ENCODE peak calls at places on chromosomes 13 and 19, in seven cellular contexts. F is IMR-90, D is A549, Z is GM12878, G is HepG2, X is K562, W is H1. E is an unnamed sample.

GRCh38 chr13:112877976-112878955 is 90.7 kb upstream of the MCF2L start:
- DNase-seq in F (no peak), D (no peak), Z (no peak), G (no peak), X (no peak), W (no peak), E (no peak)

GRCh38 chr13:105914637-105915036 is 620.8 kb downstream of the EFNB2 start:
- DNase-seq in F (peak; percentile 95), D (no peak), Z (no peak), G (no peak), X (no peak), W (no peak), E (no peak)

GRCh38 chr19:42344336-42344893 is 19.0 kb downstream of the MEGF8 start:
- DNase-seq in F (no peak), D (no peak), Z (no peak), G (no peak), X (no peak), W (no peak), E (no peak)

GRCh38 chr13:74929436-74929835 is 552.5 kb downstream of the TBC1D4 start:
- DNase-seq in F (no peak), D (no peak), Z (no peak), G (no peak), X (no peak), W (no peak), E (no peak)

GRCh38 chr19:48455171-48455907 is at the start of gene KCNJ14:
- DNase-seq in F (no peak), D (no peak), Z (no peak), G (no peak), X (peak; percentile 33), W (no peak), E (no peak)

GRCh38 chr13:30713133-30713532 is 22.2 kb upstream of the ALOX5AP start:
- DNase-seq in F (no peak), D (peak; percentile 20), Z (no peak), G (no peak), X (peak; percentile 6), W (no peak), E (no peak)

GRCh38 chr19:55907746-55908145 is 24.4 kb downstream of the NLRP13 start:
- DNase-seq in F (no peak), D (no peak), Z (no peak), G (no peak), X (no peak), W (no peak), E (no peak)

GRCh38 chr13:111973186-111974064 is 93.5 kb upstream of the SOX1 start:
- DNase-seq in F (no peak), D (no peak), Z (no peak), G (no peak), X (no peak), W (no peak), E (no peak)

GRCh38 chr19:368624-369020 is 24.0 kb upstream of the MIER2 start:
- DNase-seq in F (no peak), D (no peak), Z (no peak), G (no peak), X (no peak), W (no peak), E (no peak)

GRCh38 chr13:29954082-29955043 is 103.9 kb upstream of the UBL3 start:
- DNase-seq in F (no peak), D (no peak), Z (no peak), G (no peak), X (no peak), W (no peak), E (no peak)

GRCh38 chr19:43719918-43720317 is 4.0 kb downstream of the IRGC start:
- DNase-seq in F (no peak), D (no peak), Z (no peak), G (no peak), X (no peak), W (no peak), E (no peak)

GRCh38 chr19:355134-355533 is 10.5 kb upstream of the MIER2 start:
- DNase-seq in F (no peak), D (no peak), Z (no peak), G (no peak), X (no peak), W (no peak), E (no peak)

GRCh38 chr19:1690570-1691307 is 38.3 kb upstream of the TCF3 start:
- DNase-seq in F (no peak), D (no peak), Z (no peak), G (no peak), X (peak; percentile 91), W (peak; percentile 38), E (peak; percentile 90)

GRCh38 chr13:53151692-53152421 is 123.2 kb downstream of the OLFM4 start:
- DNase-seq in F (peak; percentile 34), D (peak; percentile 27), Z (peak; percentile 32), G (peak; percentile 43), X (peak; percentile 54), W (peak; percentile 27), E (peak; percentile 54)

GRCh38 chr13:99722419-99722818 is 221.1 kb downstream of the TM9SF2 start:
- DNase-seq in F (no peak), D (no peak), Z (no peak), G (no peak), X (no peak), W (no peak), E (no peak)

GRCh38 chr13:51068501-51068900 is 42.6 kb downstream of the C13orf42 start:
- DNase-seq in F (no peak), D (no peak), Z (no peak), G (no peak), X (no peak), W (no peak), E (no peak)

GRCh38 chr19:8367327-8368001 is 3.5 kb downstream of the ANGPTL4 start:
- DNase-seq in F (peak; percentile 98), D (peak; percentile 79), Z (no peak), G (no peak), X (peak; percentile 57), W (peak; percentile 43), E (peak; percentile 95)

GRCh38 chr19:47794526-47794925 is 9.8 kb downstream of the TPRX1 start:
- DNase-seq in F (no peak), D (peak; percentile 35), Z (no peak), G (no peak), X (peak; percentile 30), W (no peak), E (no peak)

GRCh38 chr19:13537454-13537853 is 31.2 kb upstream of the CACNA1A start:
- DNase-seq in F (no peak), D (no peak), Z (no peak), G (no peak), X (peak; percentile 82), W (no peak), E (no peak)

GRCh38 chr19:13544423-13544822 is 38.1 kb upstream of the CACNA1A start:
- DNase-seq in F (no peak), D (no peak), Z (no peak), G (no peak), X (no peak), W (no peak), E (no peak)

GRCh38 chr19:13541554-13541953 is 35.3 kb upstream of the CACNA1A start:
- DNase-seq in F (no peak), D (no peak), Z (no peak), G (no peak), X (no peak), W (no peak), E (no peak)

GRCh38 chr19:13538854-13539253 is 32.6 kb upstream of the CACNA1A start:
- DNase-seq in F (no peak), D (no peak), Z (no peak), G (no peak), X (peak; percentile 4), W (no peak), E (no peak)

DNA sequence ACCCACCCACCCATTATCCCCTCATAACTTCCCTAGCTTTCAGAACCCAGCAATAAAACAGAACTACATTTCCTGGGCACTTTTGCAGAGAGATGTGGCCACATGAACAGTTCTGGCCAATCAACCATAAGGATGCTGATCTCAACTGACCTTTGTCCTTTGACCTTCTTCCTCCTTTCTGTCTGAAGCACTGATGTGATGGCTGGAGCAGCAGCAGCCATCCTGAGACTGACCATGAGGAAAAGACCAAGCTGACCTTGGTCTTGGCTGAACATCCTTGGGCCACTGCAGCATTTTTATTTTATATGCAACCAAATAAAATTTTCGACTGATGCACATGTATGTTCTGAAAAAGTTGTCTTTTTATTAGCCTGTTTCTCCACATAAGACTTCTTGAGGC is 33.1 kb upstream of the CACNA1A start:
- DNase-seq in F (no peak), D (no peak), Z (no peak), G (no peak), X (no peak), W (no peak), E (no peak)
- TF ChIP-seq RFX5 in F (no peak), D (no peak), Z (no peak), G (no peak), X (no peak), W (no peak), E (no peak)

GRCh38 chr19:3225677-3226093 is 1.2 kb downstream of the CELF5 start:
- DNase-seq in F (no peak), D (no peak), Z (no peak), G (no peak), X (no peak), W (no peak), E (peak; percentile 56)
- TF ChIP-seq RFX5 in F (no peak), D (no peak), Z (no peak), G (no peak), X (no peak), W (no peak), E (no peak)

DNA sequence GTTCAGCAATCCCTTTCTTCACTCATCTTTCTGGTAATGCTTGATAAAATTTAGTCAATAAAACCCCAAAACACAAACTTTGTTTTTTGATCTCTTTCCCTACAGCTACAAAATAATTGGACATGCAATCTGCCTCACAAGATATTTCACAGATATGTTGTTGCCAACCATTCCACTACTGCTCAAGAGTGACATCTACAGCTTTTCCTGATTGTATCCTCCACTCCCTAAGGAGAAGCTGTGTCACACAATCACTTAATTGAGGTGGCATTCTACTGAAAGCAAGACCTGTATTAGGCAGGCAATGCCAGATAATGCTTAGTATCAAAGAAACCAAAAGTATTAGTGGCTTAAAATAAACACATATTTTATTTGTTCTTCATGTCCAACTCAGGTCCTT is 1646.2 kb upstream of the SPRY2 start:
- DNase-seq in F (no peak), D (no peak), Z (no peak), G (peak; percentile 1), X (no peak), W (no peak), E (no peak)
- TF ChIP-seq RFX5 in F (no peak), D (no peak), Z (no peak), G (no peak), X (no peak), W (no peak), E (no peak)

DNA sequence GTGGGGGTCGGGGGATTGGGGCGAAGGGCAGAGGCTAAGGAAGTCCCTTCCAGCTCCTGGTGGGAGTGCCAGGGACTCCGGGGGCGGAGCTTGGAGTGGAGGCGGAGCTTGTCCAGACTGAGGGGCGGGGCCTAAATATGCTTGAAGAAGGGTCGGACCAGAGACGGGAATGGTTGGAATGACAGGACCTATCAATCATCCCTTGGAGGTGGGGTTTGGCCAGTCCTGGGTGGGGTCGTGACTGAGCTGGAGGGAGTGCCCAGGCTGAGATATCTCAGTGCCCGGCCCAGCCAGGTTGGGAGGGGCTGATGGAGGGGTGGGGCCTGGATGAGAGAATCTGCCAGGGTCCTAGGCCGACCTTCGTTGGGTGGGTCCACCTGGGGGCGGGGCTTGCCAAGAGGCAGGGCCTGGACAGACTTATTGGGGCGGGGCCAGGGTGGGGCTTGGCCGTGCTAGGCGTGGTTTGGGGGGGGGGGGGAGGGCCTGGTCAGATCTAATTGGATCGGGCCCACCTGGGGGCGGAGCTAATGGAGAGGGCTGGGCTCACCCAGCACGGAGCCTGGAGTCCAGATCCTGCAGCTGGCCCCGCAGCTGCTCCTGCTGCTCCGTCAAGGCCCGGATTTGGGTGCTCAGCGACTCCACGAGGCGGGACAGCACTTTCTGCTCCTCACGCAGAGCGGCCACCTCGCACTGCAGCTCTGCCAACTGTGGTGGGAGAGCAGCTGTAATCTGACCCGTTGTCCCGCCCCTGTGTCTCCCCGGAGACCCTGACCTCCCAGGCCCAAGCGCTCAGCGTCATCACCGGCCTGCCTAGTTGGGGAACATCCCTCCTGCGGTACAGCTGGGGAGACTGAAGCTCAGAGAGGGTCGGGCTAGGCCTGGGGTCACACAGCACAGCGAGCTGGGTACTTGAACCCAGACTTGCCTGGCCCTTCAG is 2.6 kb upstream of the WIZ start:
- DNase-seq in F (peak; percentile 58), D (peak; percentile 86), Z (no peak), G (peak; percentile 69), X (peak; percentile 94), W (peak; percentile 91), E (peak; percentile 98)
- TF ChIP-seq RFX5 in F (no peak), D (no peak), Z (no peak), G (no peak), X (no peak), W (no peak), E (no peak)

E was measured in SK-N-SH.